ENCODE peak calls at places on chromosomes 6 and 20, in four cellular contexts. T, J, S and Z are unnamed samples.

GRCh38 chr6:34570066-34570833 is 14.1 kb upstream of the SPDEF start:
- DNase-seq in J (no peak), S (no peak), T (no peak), Z (no peak)

GRCh38 chr6:2715737-2716136 is 35.0 kb downstream of the MYLK4 start:
- DNase-seq in S (no peak), J (no peak), T (no peak), Z (peak)

GRCh38 chr20:1959156-1959555 is 34.7 kb downstream of the PDYN start:
- DNase-seq in T (no peak), S (no peak), J (no peak), Z (no peak)

GRCh38 chr6:87154641-87155271 is 609 bp upstream of the ZNF292 start:
- DNase-seq in J (peak), S (peak), T (peak), Z (peak)

GRCh38 chr6:56816393-56816792 is 138.5 kb upstream of the BEND6 start:
- DNase-seq in T (no peak), J (no peak), S (no peak), Z (peak)

GRCh38 chr6:167851349-167851952 is 24.7 kb downstream of the AFDN start:
- DNase-seq in S (no peak), T (no peak), J (no peak), Z (no peak)

GRCh38 chr20:5621305-5621704 is 128.9 kb upstream of the SHLD1 start:
- DNase-seq in J (no peak), T (no peak), S (no peak), Z (peak)

GRCh38 chr6:21438237-21438985 is 155.1 kb upstream of the SOX4 start:
- DNase-seq in T (no peak), S (peak), J (peak), Z (no peak)

GRCh38 chr6:108170607-108171290 is 4.9 kb downstream of the NR2E1 start:
- DNase-seq in J (no peak), S (no peak), T (no peak), Z (no peak)

GRCh38 chr20:29689411-29690225 is 1567.8 kb upstream of the DEFB115 start:
- DNase-seq in J (no peak), S (no peak), T (no peak), Z (no peak)

GRCh38 chr6:11043552-11043960 is 549 bp downstream of the ELOVL2 start:
- DNase-seq in J (no peak), T (no peak), S (no peak), Z (peak)

GRCh38 chr6:84789170-84789569 is 24.8 kb upstream of the TBX18 start:
- DNase-seq in S (no peak), J (no peak), T (no peak), Z (no peak)

GRCh38 chr20:2451939-2452732 is 18.5 kb downstream of the SNRPB start:
- DNase-seq in S (peak), T (peak), J (no peak), Z (peak)

GRCh38 chr6:139240161-139241010 is 51.4 kb downstream of the TXLNB start:
- DNase-seq in J (no peak), S (no peak), T (peak), Z (peak)

GRCh38 chr20:53390780-53391179 is 202.9 kb downstream of the ZNF217 start:
- DNase-seq in T (no peak), J (no peak), S (no peak), Z (no peak)

GRCh38 chr20:57620274-57620990 is at the start of gene ZBP1:
- DNase-seq in S (peak), J (peak), T (no peak), Z (no peak)

GRCh38 chr6:106143582-106144139 is 57.5 kb downstream of the PRDM1 start:
- DNase-seq in S (no peak), J (no peak), T (no peak), Z (no peak)